ENCODE peak calls at places on chromosomes 6 and 20, in seven cellular contexts. N is left ventricle myocardium superior, K is spleen, D is ecto neural progenitor cell, S is mesenteric fat pad, Z is iPS-NIHi11, V is amniotic stem cell. Q is an unnamed sample.

GRCh38 chr20:7744411-7744810 is 195.8 kb downstream of the HAO1 start:
- DNase-seq in D (no peak), Z (no peak), V (no peak), S (no peak), N (no peak), K (no peak), Q (no peak)

GRCh38 chr6:36210157-36210556 is 13.6 kb downstream of the BRPF3 start:
- DNase-seq in N (no peak), S (no peak), V (no peak), K (no peak), Z (no peak), D (no peak), Q (no peak)

GRCh38 chr20:44392776-44393607 is 37.5 kb downstream of the HNF4A start:
- DNase-seq in K (no peak), N (no peak), V (no peak), S (no peak), D (no peak), Z (no peak), Q (no peak)

GRCh38 chr6:100886078-100886477 is 4.9 kb upstream of the ASCC3 start:
- DNase-seq in N (no peak), S (no peak), Z (no peak), V (peak), D (no peak), K (no peak), Q (no peak)

GRCh38 chr20:37897008-37897548 is 5.8 kb upstream of the VSTM2L start:
- DNase-seq in S (no peak), K (no peak), D (peak), Z (peak), V (no peak), N (no peak), Q (no peak)

GRCh38 chr6:2738373-2738979 is 12.2 kb downstream of the MYLK4 start:
- DNase-seq in N (no peak), S (no peak), Z (peak), V (peak), K (no peak), D (peak), Q (no peak)

GRCh38 chr20:62897666-62898065 is 28.6 kb downstream of the DIDO1 start:
- DNase-seq in N (no peak), D (no peak), S (no peak), Z (no peak), K (peak), V (no peak), Q (no peak)

GRCh38 chr6:48825501-48826317 is 637.3 kb downstream of the MMUT start:
- DNase-seq in S (no peak), Z (no peak), N (no peak), V (no peak), D (no peak), K (no peak), Q (no peak)

GRCh38 chr6:62516287-62517152 is 230.5 kb upstream of the KHDRBS2 start:
- DNase-seq in K (no peak), V (no peak), S (no peak), D (no peak), Z (peak), N (no peak), Q (no peak)

GRCh38 chr6:12163149-12163548 is 127.0 kb upstream of the EDN1 start:
- DNase-seq in V (no peak), D (no peak), N (no peak), K (peak), Z (no peak), S (no peak), Q (no peak)

GRCh38 chr6:116511424-116512131 is at the start of gene CALHM5:
- DNase-seq in S (no peak), Z (peak), V (peak), D (no peak), N (peak), K (no peak), Q (no peak)

GRCh38 chr6:11298651-11299420 is 66.4 kb upstream of the NEDD9 start:
- DNase-seq in K (no peak), D (no peak), V (no peak), N (no peak), S (no peak), Z (no peak), Q (no peak)

GRCh38 chr20:31603822-31604566 is 1.1 kb upstream of the ID1 start:
- DNase-seq in V (peak), S (peak), N (peak), D (peak), Z (peak), K (peak), Q (peak)

GRCh38 chr6:34556031-34556471 is at the start of gene SPDEF:
- DNase-seq in V (no peak), D (no peak), N (no peak), Z (no peak), K (no peak), S (no peak), Q (no peak)